ENCODE peak calls at places on chromosomes 16 and 17, in five cellular contexts. X is nephron progenitor cell, N is uterus, A is WTC11, W is fibroblast of lung. H is an unnamed sample.

GRCh38 chr16:49854227-49855203 is 1.4 kb downstream of the ZNF423 start:
- DNase-seq in N (peak; percentile 54), A (peak; percentile 62), W (peak; percentile 43), X (peak; percentile 61), H (peak; percentile 65)

GRCh38 chr16:28090646-28091377 is 27.3 kb upstream of the GSG1L start:
- DNase-seq in N (no peak), W (peak; percentile 70), X (no peak), A (peak; percentile 88), H (peak; percentile 38)

GRCh38 chr16:14354561-14355351 is 275.3 kb downstream of the PARN start:
- DNase-seq in X (no peak), W (no peak), N (no peak), A (no peak), H (no peak)

GRCh38 chr16:57892041-57892440 is 78.9 kb downstream of the CNGB1 start:
- DNase-seq in X (no peak), N (no peak), W (peak; percentile 100), A (no peak), H (no peak)

GRCh38 chr16:8763083-8763482 is 34.4 kb downstream of the TMEM186 start:
- DNase-seq in W (no peak), N (no peak), A (no peak), X (no peak), H (no peak)

GRCh38 chr17:36920032-36921000 is 17.0 kb upstream of the LHX1 start:
- DNase-seq in A (no peak), W (peak; percentile 83), X (no peak), N (no peak), H (no peak)

GRCh38 chr16:85583491-85584181 is 29.5 kb upstream of the GSE1 start:
- DNase-seq in A (no peak), X (peak; percentile 46), N (no peak), W (peak; percentile 92), H (no peak)

GRCh38 chr17:58565389-58566311 is 51.2 kb upstream of the MTMR4 start:
- DNase-seq in A (peak; percentile 16), W (peak; percentile 16), N (no peak), X (no peak), H (no peak)

GRCh38 chr16:84751947-84752346 is 52.1 kb downstream of the USP10 start:
- DNase-seq in W (no peak), X (no peak), A (no peak), N (no peak), H (no peak)

DNA sequence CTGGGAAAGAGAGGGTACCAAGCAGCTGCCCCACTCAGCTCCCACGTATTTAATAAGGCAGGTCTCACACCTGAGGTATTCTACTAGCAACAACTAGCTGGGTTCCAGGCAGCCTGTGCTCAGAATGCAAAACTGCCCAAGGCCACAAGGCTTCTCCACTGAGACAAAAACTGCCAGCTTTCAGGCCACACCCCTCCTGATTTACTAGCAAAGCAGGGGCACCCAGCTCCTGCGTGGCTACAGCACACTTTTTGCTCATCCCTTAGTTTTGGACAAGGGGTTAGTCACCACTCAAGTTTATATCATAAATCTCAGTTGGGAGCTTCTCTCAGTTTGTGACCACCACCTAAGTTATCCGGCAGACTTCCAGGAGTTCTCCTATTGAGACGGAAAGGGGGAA is 494.6 kb downstream of the CDH11 start:
- DNase-seq in W (no peak), X (no peak), N (no peak), A (peak; percentile 31), H (no peak)
- TF ChIP-seq CTCF in W (peak; percentile 4), X (no peak), N (no peak), A (no peak), H (no peak)

DNA sequence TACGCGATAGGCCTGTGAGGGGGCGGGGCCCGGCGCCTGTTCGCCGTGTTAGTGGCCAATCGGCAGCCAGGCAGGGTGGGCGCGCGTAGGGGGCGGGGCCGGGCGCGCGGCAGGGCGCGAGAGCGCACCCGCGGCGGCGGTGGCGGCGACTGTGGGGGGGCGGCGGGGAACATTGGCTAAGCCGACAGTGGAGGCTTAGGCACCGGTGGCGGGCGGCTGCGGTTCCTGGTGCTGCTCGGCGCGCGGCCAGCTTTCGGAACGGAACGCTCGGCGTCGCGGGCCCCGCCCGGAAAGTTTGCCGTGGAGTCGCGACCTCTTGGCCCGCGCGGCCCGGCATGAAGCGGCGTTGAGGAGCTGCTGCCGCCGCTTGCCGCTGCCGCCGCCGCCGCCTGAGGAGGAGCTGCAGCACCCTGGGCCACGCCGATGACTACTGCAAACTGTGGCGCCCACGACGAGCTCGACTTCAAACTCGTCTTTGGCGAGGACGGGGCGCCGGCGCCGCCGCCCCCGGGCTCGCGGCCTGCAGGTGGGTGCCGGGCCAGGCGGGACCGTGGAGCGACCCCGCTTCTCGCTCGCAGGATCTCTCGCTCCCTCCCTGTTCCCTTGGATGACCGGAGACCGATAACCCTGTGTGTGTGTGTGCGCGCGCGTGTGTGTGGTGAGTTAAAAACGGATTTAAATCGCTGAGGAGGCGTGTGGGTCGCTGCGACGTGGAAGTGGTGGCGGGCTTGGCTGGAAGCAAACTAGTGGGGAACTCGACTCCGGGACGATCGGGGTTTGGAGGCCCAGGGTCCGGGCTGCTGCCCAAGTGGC is at the start of gene NFATC3:
- DNase-seq in A (peak; percentile 98), W (peak; percentile 94), N (peak; percentile 98), X (peak; percentile 99), H (peak; percentile 98)
- TF ChIP-seq CTCF in A (no peak), W (no peak), N (no peak), X (no peak), H (no peak)

GRCh38 chr16:52069866-52070265 is 477.1 kb downstream of the TOX3 start:
- DNase-seq in N (no peak), W (peak; percentile 17), A (no peak), X (peak; percentile 4), H (peak; percentile 19)
- TF ChIP-seq CTCF in N (no peak), W (peak; percentile 10), A (peak; percentile 18), X (peak; percentile 42), H (peak; percentile 36)

GRCh38 chr17:64155751-64156544 is 26.0 kb upstream of the ERN1 start:
- DNase-seq in X (peak; percentile 19), W (peak; percentile 45), N (peak; percentile 55), A (no peak), H (no peak)

GRCh38 chr17:64159051-64159590 is 29.2 kb upstream of the ERN1 start:
- DNase-seq in X (peak; percentile 17), A (no peak), W (no peak), N (no peak), H (no peak)

GRCh38 chr17:64158411-64158810 is 28.5 kb upstream of the ERN1 start:
- DNase-seq in A (no peak), X (no peak), W (no peak), N (no peak), H (no peak)

GRCh38 chr17:64156670-64157069 is 26.7 kb upstream of the ERN1 start:
- DNase-seq in W (no peak), X (no peak), N (no peak), A (no peak), H (no peak)

GRCh38 chr17:64157669-64158180 is 27.8 kb upstream of the ERN1 start:
- DNase-seq in W (no peak), X (no peak), N (no peak), A (no peak), H (no peak)
- TF ChIP-seq CTCF in W (no peak), X (no peak), N (no peak), A (no peak), H (no peak)

DNA sequence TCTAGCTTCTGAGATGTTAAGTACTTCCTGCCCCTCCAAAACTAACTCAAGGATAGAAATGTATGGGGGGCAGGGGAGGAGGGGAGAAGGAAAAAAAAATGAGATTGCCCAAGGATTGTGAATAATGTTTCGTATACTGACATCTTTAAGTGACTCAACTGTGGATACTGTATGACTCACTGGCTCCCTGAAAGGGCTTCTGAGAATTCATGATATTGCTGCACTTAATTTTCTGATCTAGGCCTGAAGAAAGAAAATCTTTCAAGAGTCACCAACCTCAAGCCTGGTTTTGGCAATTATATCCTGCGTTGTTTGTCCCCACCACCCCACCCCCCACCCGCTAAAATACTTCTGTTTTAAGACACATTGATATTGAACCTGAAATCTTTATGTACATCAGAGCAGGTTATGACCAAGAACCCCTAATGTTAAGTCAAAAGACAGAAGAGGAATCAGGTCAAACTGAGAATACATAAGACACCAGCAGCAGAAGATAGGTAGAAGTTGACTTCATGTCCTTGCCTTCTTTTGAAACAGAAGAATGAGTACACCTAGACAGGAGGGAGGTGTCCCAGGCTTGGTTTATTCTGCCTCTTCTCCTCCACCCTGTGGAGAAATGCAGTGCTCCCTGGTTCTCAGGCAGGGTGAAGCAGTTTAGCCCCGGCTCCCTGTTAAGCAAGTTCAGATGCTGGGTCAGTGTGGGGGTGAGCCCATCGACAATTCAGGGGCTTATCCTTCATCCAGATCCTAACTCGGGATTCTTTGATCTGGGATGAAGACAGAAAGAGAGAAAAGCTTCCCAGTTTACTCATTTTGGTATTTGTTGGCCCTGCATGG is 3.3 kb upstream of the FBXL20 start:
- DNase-seq in A (no peak), W (peak; percentile 88), N (no peak), X (no peak), H (no peak)
- TF ChIP-seq CTCF in A (no peak), W (no peak), N (no peak), X (no peak), H (no peak)

GRCh38 chr17:2400877-2401425 is at the start of gene MNT:
- DNase-seq in A (peak; percentile 94), N (peak; percentile 94), W (peak; percentile 93), X (peak; percentile 90), H (peak; percentile 94)
- TF ChIP-seq CTCF in A (no peak), N (peak; percentile 21), W (no peak), X (no peak), H (no peak)

DNA sequence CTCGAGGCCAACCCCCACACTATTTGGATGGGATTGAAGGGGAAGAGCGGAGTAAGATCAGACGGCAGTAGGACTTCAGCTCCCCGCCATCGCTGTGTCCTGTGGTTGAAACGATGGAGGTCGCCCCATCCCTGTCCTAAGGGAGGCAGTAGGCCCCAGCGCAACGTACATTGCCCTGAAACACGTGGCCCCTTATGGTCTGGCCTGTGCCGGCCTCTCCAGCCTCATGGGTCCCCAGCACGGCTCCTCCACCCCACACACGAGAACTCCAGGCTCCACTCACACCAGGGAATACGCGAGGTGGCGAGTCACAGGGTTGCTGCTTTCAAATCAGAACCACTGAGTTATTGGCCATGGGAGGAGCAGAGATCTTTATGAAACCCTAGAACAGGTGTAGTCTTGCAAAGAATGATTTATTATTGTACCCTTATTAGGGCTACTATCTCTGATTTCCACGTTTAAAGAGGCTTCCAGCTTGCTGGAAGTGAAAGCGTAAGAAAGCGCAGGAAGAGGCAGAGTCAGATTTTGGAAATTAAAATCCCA is 669 bp upstream of the DCTPP1 start:
- DNase-seq in X (peak; percentile 32), N (peak; percentile 33), A (peak; percentile 60), W (no peak), H (no peak)
- TF ChIP-seq CTCF in X (no peak), N (no peak), A (peak; percentile 27), W (no peak), H (no peak)

H was measured in endothelial cell.